ENCODE peak calls at places on chromosomes 3 and 15, in six cellular contexts. T, D, K, P, E and C are unnamed samples.

GRCh38 chr3:41075958-41076357 is 123.3 kb upstream of the CTNNB1 start:
- DNase-seq in K (no peak), P (no peak), D (no peak), T (no peak), E (no peak), C (no peak)

GRCh38 chr3:13266005-13266404 is 154.1 kb downstream of the NUP210 start:
- DNase-seq in T (no peak), K (no peak), E (peak), D (no peak), P (no peak), C (no peak)

GRCh38 chr15:43204016-43204901 is 16.6 kb downstream of the EPB42 start:
- DNase-seq in P (peak), D (peak), T (peak), K (peak), E (no peak), C (peak)

GRCh38 chr15:85582076-85582718 is 201.8 kb downstream of the AKAP13 start:
- DNase-seq in K (peak), P (no peak), D (peak), T (no peak), E (no peak), C (no peak)

GRCh38 chr3:72338082-72338941 is 509.9 kb downstream of the SHQ1 start:
- DNase-seq in D (no peak), E (no peak), P (no peak), K (no peak), T (no peak), C (no peak)

GRCh38 chr3:127377801-127378442 is 90.1 kb upstream of the PRR20G start:
- DNase-seq in T (no peak), E (no peak), D (no peak), K (no peak), P (no peak), C (no peak)

GRCh38 chr3:17979248-17979647 is 236.8 kb upstream of the TBC1D5 start:
- DNase-seq in D (no peak), P (no peak), T (no peak), E (no peak), K (no peak), C (no peak)

GRCh38 chr15:42228036-42228435 is 19.9 kb upstream of the VPS39 start:
- DNase-seq in E (no peak), P (no peak), D (no peak), K (no peak), T (no peak), C (no peak)

GRCh38 chr3:157836022-157836421 is 270.2 kb downstream of the SHOX2 start:
- DNase-seq in E (no peak), T (no peak), D (no peak), K (no peak), P (no peak), C (no peak)

GRCh38 chr15:48510976-48511375 is 134.5 kb downstream of the FBN1 start:
- DNase-seq in E (no peak), D (no peak), T (no peak), P (no peak), K (no peak), C (no peak)

GRCh38 chr3:100797921-100798491 is 88.7 kb downstream of the TFG start:
- DNase-seq in K (no peak), D (no peak), E (no peak), T (no peak), P (peak), C (no peak)

GRCh38 chr3:16811950-16812349 is 72.8 kb upstream of the PLCL2 start:
- DNase-seq in P (no peak), T (no peak), D (no peak), E (no peak), K (no peak), C (no peak)

GRCh38 chr3:9600597-9600996 is 47.0 kb upstream of the LHFPL4 start:
- DNase-seq in T (no peak), E (peak), P (no peak), D (peak), K (no peak), C (no peak)

GRCh38 chr3:49997862-49998261 is 57.9 kb downstream of the RBM6 start:
- DNase-seq in P (no peak), T (no peak), D (no peak), K (no peak), E (no peak), C (no peak)

GRCh38 chr3:177589041-177589650 is 391.9 kb upstream of the TBL1XR1 start:
- DNase-seq in K (no peak), P (no peak), E (no peak), D (no peak), T (no peak), C (no peak)

GRCh38 chr15:55587321-55588069 is 650 bp downstream of the PYGO1 start:
- DNase-seq in P (no peak), T (peak), D (no peak), E (peak), K (no peak), C (peak)

GRCh38 chr15:81388431-81388760 is 14.4 kb upstream of the TMC3 start:
- DNase-seq in K (no peak), E (no peak), P (no peak), T (no peak), D (no peak), C (no peak)

GRCh38 chr3:10557783-10558373 is 52.5 kb upstream of the ATP2B2 start:
- DNase-seq in D (no peak), K (no peak), E (no peak), T (no peak), P (peak), C (no peak)

GRCh38 chr15:31303434-31304073 is 23.1 kb upstream of the KLF13 start:
- DNase-seq in T (no peak), K (no peak), D (peak), E (peak), P (no peak), C (no peak)

GRCh38 chr3:159669753-159670152 is 318.9 kb upstream of the IL12A start:
- DNase-seq in D (no peak), T (no peak), K (no peak), P (no peak), E (no peak), C (no peak)

GRCh38 chr15:65869954-65870871 is 922 bp downstream of the RAB11A start:
- DNase-seq in K (peak), P (no peak), T (peak), D (peak), E (no peak), C (no peak)

GRCh38 chr15:48550822-48551525 is 94.5 kb downstream of the FBN1 start:
- DNase-seq in E (no peak), T (no peak), P (no peak), D (no peak), K (no peak), C (no peak)

GRCh38 chr15:99545605-99546004 is 20.2 kb upstream of the MEF2A start:
- DNase-seq in P (no peak), K (no peak), E (no peak), T (no peak), D (no peak), C (no peak)

GRCh38 chr3:46422617-46423016 is 15.6 kb downstream of the CCRL2 start:
- DNase-seq in P (no peak), T (no peak), E (no peak), D (no peak), K (no peak), C (no peak)

GRCh38 chr15:100601158-100601557 is 826 bp downstream of the LINS1 start:
- DNase-seq in D (no peak), P (no peak), E (peak), T (no peak), K (no peak), C (no peak)

GRCh38 chr15:39529457-39529856 is 51.4 kb upstream of the THBS1 start:
- DNase-seq in D (no peak), T (no peak), E (no peak), K (no peak), P (no peak), C (no peak)

GRCh38 chr15:74785716-74786032 is 3.8 kb downstream of the CSK start:
- DNase-seq in D (no peak), K (peak), T (no peak), P (no peak), E (no peak), C (peak)

GRCh38 chr15:66803182-66803729 is 101.2 kb downstream of the SMAD6 start:
- DNase-seq in T (peak), E (peak), P (peak), D (peak), K (no peak), C (no peak)

GRCh38 chr15:63172376-63173115 is 15.3 kb upstream of the RPS27L start:
- DNase-seq in K (no peak), P (no peak), D (no peak), E (no peak), T (no peak), C (no peak)

GRCh38 chr3:117788086-117788485 is 1078.5 kb downstream of the TUSC7 start:
- DNase-seq in E (no peak), K (no peak), T (no peak), P (no peak), D (peak), C (no peak)

GRCh38 chr3:106092792-106093191 is 224.0 kb upstream of the CBLB start:
- DNase-seq in T (no peak), K (no peak), E (no peak), D (no peak), P (no peak), C (no peak)

GRCh38 chr3:14297784-14298236 is 104.6 kb upstream of the SLC6A6 start:
- DNase-seq in P (no peak), T (no peak), D (no peak), E (peak), K (no peak), C (no peak)

GRCh38 chr15:74955796-74956647 is 550 bp downstream of the RPP25 start:
- DNase-seq in E (peak), P (no peak), T (peak), K (peak), D (peak), C (peak)

GRCh38 chr3:143436231-143436930 is 316.8 kb downstream of the CHST2 start:
- DNase-seq in T (no peak), D (no peak), K (no peak), E (no peak), P (no peak), C (no peak)

GRCh38 chr3:7333125-7333524 is 472.2 kb downstream of the GRM7 start:
- DNase-seq in E (peak), T (no peak), K (no peak), D (no peak), P (no peak), C (no peak)

GRCh38 chr15:65044724-65045481 is at the start of gene SLC51B:
- DNase-seq in P (no peak), T (no peak), K (no peak), D (peak), E (no peak), C (no peak)

GRCh38 chr15:100905855-100906254 is 13.3 kb upstream of the LRRK1 start:
- DNase-seq in T (no peak), D (no peak), E (no peak), K (no peak), P (no peak), C (no peak)

GRCh38 chr3:197706658-197707057 is 30.0 kb downstream of the RUBCN start:
- DNase-seq in T (no peak), D (no peak), E (no peak), K (no peak), P (no peak), C (no peak)

GRCh38 chr15:36390491-36390890 is 188.9 kb upstream of the CDIN1 start:
- DNase-seq in P (no peak), E (no peak), T (no peak), K (no peak), D (no peak), C (no peak)

GRCh38 chr3:126264952-126265351 is 84.6 kb upstream of the ALDH1L1 start:
- DNase-seq in T (no peak), K (no peak), E (no peak), P (no peak), D (no peak), C (no peak)
- TF ChIP-seq CTCF in T (no peak), K (no peak), E (no peak), P (no peak), D (no peak), C (no peak)

GRCh38 chr3:140050977-140051957 is 116.3 kb downstream of the CLSTN2 start:
- DNase-seq in E (no peak), P (no peak), T (no peak), D (no peak), K (no peak), C (no peak)
- TF ChIP-seq CTCF in E (no peak), P (peak), T (peak), D (no peak), K (peak), C (no peak)

DNA sequence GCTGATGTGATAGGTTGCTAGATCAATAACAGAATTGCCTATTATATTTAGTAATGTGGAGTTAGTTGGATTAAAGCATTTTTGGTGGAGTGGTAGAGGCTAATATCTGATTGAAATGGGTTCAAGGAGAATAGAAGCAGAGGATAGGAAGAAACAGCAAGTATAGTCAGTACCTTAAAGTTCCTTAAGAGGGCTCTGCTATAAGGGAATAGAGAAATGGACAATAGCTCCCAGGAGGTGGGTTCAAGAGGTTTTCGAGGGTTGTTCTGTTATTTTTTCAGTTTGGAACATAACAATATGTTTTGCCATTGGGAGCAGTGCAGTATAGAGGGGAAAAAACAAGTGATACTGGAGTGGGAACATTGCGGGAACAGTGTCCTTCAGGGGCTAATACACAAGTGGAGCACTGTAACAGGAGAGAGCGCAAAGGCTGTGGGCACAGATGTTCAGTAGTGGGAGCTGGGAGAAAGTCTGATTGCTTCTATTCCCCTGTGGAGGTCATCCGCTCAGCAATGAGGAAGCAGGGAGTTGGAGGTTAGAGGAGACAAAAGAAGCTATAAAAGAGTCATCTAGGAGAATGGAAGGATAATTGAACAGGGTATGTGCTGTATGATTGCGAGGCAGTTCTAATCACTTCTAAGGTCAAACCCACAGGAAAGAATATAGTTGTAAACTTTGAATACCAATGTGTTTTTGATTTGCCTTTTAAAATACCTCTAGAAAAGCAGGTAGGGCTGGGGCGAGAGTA is 3.3 kb downstream of the MRPS11 start:
- DNase-seq in T (no peak), E (no peak), D (no peak), P (no peak), K (no peak), C (no peak)
- TF ChIP-seq CTCF in T (peak), E (no peak), D (no peak), P (peak), K (no peak), C (no peak)

DNA sequence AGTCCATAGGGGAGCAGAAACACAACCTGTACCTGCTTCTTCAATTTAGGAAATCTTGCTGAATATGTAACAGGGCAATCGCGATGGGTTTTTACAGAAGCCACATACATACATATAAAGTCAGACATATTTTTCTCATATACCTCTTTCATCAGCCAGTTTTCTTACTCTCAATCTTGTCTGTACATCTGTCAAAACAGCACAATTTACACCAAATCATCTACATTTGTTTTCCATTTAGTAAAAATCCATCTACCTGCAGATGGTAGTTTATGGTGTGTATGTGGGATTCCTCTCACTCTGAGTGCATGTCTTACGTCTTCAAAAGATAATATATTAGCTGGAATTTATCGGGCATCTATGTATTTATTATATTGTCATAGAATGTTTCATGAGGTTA is 208.7 kb downstream of the ZPLD1 start:
- DNase-seq in T (no peak), P (no peak), D (no peak), E (no peak), K (no peak), C (no peak)
- TF ChIP-seq CTCF in T (no peak), P (no peak), D (no peak), E (no peak), K (no peak), C (no peak)

GRCh38 chr3:130894130-130894872 is 417 bp downstream of the ATP2C1 start:
- DNase-seq in P (no peak), T (peak), D (peak), K (peak), E (peak), C (peak)
- TF ChIP-seq CTCF in P (no peak), T (no peak), D (no peak), K (no peak), E (no peak), C (no peak)

GRCh38 chr15:29316422-29316821 is 46.8 kb upstream of the NSMCE3 start:
- DNase-seq in P (no peak), K (no peak), E (no peak), T (no peak), D (no peak), C (no peak)
- TF ChIP-seq CTCF in P (no peak), K (no peak), E (no peak), T (no peak), D (no peak), C (no peak)

DNA sequence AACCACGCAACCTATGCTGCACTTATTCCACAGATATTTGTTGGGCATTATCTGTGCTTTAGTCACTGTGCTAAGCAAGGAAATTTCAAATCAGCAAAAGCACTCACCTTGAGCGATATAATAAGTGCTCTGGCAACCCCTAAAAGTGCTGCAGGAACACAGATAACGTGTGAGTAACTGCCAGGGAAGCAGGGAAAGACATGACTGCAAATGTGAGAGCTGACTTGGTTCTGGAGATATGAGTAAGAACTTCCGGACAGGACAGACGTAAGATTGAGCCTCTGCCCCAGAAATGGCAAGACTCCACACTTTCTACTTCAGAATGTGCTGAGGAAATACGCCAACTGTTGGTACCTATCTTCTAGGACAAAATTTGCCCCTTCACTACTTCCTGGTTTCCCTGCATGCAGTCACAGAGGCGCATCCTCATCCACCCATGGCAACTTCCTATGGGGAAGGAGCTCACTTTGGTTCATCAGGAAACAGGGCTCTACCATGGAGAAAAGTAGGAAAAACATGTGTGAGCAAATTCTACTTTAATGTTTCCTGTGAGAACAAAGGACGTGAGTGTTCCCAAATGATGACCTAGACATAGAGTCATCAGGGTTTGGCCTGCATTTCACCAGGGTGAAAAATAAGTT is 41.7 kb downstream of the AQP9 start:
- DNase-seq in D (no peak), P (no peak), T (no peak), E (no peak), K (no peak), C (no peak)
- TF ChIP-seq CTCF in D (no peak), P (no peak), T (no peak), E (no peak), K (no peak), C (no peak)

GRCh38 chr3:54433846-54434245 is 311.5 kb downstream of the CACNA2D3 start:
- DNase-seq in T (peak), P (no peak), E (no peak), K (no peak), D (no peak), C (no peak)
- TF ChIP-seq CTCF in T (peak), P (no peak), E (no peak), K (no peak), D (no peak), C (no peak)

GRCh38 chr15:73717802-73718201 is 33.6 kb downstream of the CD276 start:
- DNase-seq in K (no peak), T (no peak), D (no peak), E (no peak), P (no peak), C (no peak)
- TF ChIP-seq CTCF in K (no peak), T (peak), D (no peak), E (no peak), P (peak), C (no peak)

DNA sequence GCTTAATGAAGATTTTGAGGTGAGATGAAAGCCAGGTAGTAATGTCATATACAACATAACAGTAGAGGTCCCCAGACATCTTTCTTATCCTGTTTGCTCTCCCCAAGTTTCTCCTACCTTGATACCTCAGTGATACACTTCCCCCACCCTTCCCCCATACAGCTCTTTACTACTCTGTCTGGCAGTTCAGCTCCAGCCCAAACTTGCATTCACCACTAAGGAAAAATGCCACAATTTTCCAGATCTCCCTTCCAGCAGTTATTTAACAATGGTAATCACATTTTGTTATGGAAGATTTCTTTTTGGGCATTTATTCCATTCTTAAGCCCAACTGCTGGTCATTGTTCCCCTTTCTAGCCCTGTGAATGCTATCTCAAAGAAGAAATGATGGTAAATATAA is 34.9 kb upstream of the ITGA11 start:
- DNase-seq in T (no peak), K (no peak), E (no peak), P (no peak), D (no peak), C (no peak)
- TF ChIP-seq CTCF in T (no peak), K (no peak), E (no peak), P (no peak), D (no peak), C (no peak)